ENCODE peak calls at places on chromosomes 4 and X, in seven cellular contexts. S is nephron progenitor cell; P is HFFc6; J is CD8-positive, alpha-beta T cell; Y is thoracic aorta; A is pancreas; T is WTC11. X is an unnamed sample.
A peak's percentile ranks its signal among the peaks of the same experiment; 100 is the strongest.

GRCh38 chr4:37389967-37390580 is 145.5 kb downstream of the NWD2 start:
- DNase-seq in S (peak; percentile 34), P (peak; percentile 61), J (no peak), Y (no peak), A (peak; percentile 32), T (peak; percentile 16), X (peak; percentile 65)

GRCh38 chrX:141341341-141341740 is 99.0 kb upstream of the SPANXC start:
- DNase-seq in S (no peak), P (peak; percentile 65), J (no peak), Y (no peak), A (no peak), T (no peak), X (peak; percentile 73)

GRCh38 chr4:76339364-76339763 is 32.8 kb downstream of the STBD1 start:
- DNase-seq in S (no peak), P (peak; percentile 9), J (no peak), Y (no peak), A (no peak), T (no peak), X (no peak)

GRCh38 chrX:3280706-3281105 is 65.7 kb downstream of the MXRA5 start:
- DNase-seq in S (no peak), P (no peak), J (no peak), Y (no peak), A (no peak), T (no peak), X (no peak)

GRCh38 chr4:48403358-48403757 is 62.0 kb downstream of the SLAIN2 start:
- DNase-seq in S (no peak), P (no peak), J (no peak), Y (no peak), A (no peak), T (no peak), X (no peak)

GRCh38 chrX:74422576-74423288 is 1.4 kb downstream of the SLC16A2 start:
- DNase-seq in S (peak; percentile 67), P (peak; percentile 59), J (no peak), Y (peak; percentile 3), A (peak; percentile 52), T (peak; percentile 70), X (peak; percentile 66)

GRCh38 chr4:7499661-7500060 is 64.9 kb upstream of the PSAPL1 start:
- DNase-seq in S (no peak), P (no peak), J (no peak), Y (no peak), A (no peak), T (no peak), X (no peak)

GRCh38 chr4:185534850-185535761 is at the start of gene PDLIM3:
- DNase-seq in S (peak; percentile 78), P (no peak), J (no peak), Y (peak; percentile 19), A (peak; percentile 67), T (peak; percentile 68), X (peak; percentile 34)

GRCh38 chr4:7217453-7218310 is 25.3 kb downstream of the SORCS2 start:
- DNase-seq in S (no peak), P (no peak), J (no peak), Y (no peak), A (no peak), T (no peak), X (no peak)

GRCh38 chrX:49163555-49164419 is 1.2 kb downstream of the MAGIX start:
- DNase-seq in S (peak; percentile 79), P (peak; percentile 66), J (no peak), Y (peak; percentile 50), A (peak; percentile 87), T (peak; percentile 90), X (peak; percentile 76)
- TF ChIP-seq CTCF in S (peak; percentile 51), P (peak; percentile 87), J (peak; percentile 57), Y (peak; percentile 68), A (peak; percentile 65), T (peak; percentile 70), X (peak; percentile 46)

GRCh38 chr4:5824227-5824626 is 68.7 kb downstream of the CRMP1 start:
- DNase-seq in S (no peak), P (no peak), J (no peak), Y (no peak), A (no peak), T (no peak), X (no peak)

GRCh38 chr4:5822617-5823016 is 70.3 kb downstream of the CRMP1 start:
- DNase-seq in S (no peak), P (no peak), J (no peak), Y (no peak), A (no peak), T (no peak), X (no peak)

GRCh38 chr4:5824635-5825034 is 68.3 kb downstream of the CRMP1 start:
- DNase-seq in S (no peak), P (peak; percentile 13), J (no peak), Y (no peak), A (no peak), T (peak; percentile 37), X (peak; percentile 39)

GRCh38 chr4:5823542-5824211 is 69.2 kb downstream of the CRMP1 start:
- DNase-seq in S (no peak), P (no peak), J (no peak), Y (no peak), A (no peak), T (no peak), X (no peak)

DNA sequence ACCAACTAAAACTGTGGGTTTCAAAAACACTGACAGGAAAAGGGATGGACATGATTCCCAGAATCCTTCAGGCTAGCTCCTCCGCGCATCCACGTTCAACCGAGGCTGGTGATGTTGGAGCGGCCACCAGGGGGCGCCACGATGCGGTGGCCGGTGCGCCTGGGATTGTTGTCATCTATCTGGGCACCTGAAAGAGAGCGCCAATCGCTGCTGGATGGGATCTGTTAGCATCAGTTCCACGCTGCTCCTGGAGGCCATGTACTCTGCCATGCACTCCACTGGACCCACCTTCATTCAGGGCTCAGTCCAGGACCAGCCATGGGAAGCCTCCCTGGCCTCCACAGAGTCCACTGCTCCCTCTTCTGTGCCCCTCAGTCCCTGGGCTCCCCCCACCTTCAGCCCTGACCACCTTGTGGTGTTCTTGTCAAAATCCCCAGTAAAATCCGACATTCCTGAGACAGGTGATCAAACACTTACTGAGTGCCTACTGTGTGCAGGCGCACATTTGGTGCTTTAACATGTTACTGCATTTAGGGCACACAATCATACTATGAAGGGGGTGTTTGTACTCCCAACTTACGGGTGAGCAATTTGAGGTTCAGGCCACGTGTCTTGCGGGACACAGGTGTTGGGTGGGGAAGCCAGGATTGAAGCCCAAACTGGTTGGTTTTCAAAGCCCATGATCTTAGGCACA is 71.1 kb downstream of the CRMP1 start:
- DNase-seq in S (peak; percentile 42), P (no peak), J (no peak), Y (no peak), A (no peak), T (peak; percentile 71), X (no peak)
- TF ChIP-seq CTCF in S (peak; percentile 61), P (peak; percentile 87), J (no peak), Y (peak; percentile 60), A (peak; percentile 31), T (peak; percentile 93), X (peak; percentile 74)

DNA sequence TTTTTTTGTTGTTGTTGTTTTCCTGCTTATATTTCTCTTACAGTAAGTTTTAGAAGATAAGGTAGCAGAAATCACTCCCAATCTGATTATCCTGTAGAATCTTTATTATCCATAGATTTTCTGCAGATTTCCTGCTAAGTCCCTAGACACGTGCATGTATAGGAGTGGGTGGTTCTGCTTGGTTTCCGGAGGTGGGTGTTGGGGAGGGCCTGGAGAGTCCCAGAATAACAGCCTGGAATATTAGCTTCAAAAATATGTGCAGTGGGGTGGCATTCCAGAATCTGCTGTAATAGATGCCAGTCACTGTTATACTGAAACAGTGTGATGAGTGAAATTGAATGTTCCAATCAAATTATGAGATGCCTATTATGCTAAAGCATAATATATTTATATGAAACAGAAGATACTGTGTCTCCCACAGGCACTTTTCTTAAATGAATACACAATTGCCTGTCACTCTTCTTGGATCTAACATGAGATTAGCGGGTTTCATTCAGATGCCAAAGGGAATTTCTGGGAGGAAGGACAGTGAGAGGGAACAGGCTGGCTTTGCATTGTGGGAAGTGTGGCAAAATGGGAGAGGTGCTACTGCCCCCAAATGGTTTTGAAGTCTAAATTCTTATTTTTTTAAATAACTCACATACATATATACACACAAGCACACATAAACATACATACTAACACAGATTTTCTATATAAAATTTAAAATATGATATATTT is 37.6 kb downstream of the C4orf50 start:
- DNase-seq in S (no peak), P (no peak), J (no peak), Y (no peak), A (no peak), T (no peak), X (no peak)
- TF ChIP-seq CTCF in S (no peak), P (no peak), J (no peak), Y (no peak), A (no peak), T (no peak), X (no peak)

GRCh38 chr4:174071591-174071990 is 211.9 kb downstream of the FBXO8 start:
- DNase-seq in S (no peak), P (no peak), J (no peak), Y (no peak), A (no peak), T (no peak), X (no peak)
- TF ChIP-seq CTCF in S (no peak), P (no peak), J (no peak), Y (no peak), A (no peak), T (no peak), X (no peak)

GRCh38 chr4:184145596-184145995 is 72.1 kb downstream of the ENPP6 start:
- DNase-seq in S (no peak), P (no peak), J (no peak), Y (no peak), A (no peak), T (no peak), X (no peak)

GRCh38 chr4:184142121-184143000 is 75.3 kb downstream of the ENPP6 start:
- DNase-seq in S (no peak), P (no peak), J (no peak), Y (no peak), A (no peak), T (no peak), X (no peak)

GRCh38 chr4:184146951-184147350 is 70.7 kb downstream of the ENPP6 start:
- DNase-seq in S (no peak), P (no peak), J (no peak), Y (no peak), A (no peak), T (no peak), X (no peak)

GRCh38 chr4:184147858-184148799 is 69.5 kb downstream of the ENPP6 start:
- DNase-seq in S (no peak), P (no peak), J (no peak), Y (no peak), A (no peak), T (no peak), X (no peak)

DNA sequence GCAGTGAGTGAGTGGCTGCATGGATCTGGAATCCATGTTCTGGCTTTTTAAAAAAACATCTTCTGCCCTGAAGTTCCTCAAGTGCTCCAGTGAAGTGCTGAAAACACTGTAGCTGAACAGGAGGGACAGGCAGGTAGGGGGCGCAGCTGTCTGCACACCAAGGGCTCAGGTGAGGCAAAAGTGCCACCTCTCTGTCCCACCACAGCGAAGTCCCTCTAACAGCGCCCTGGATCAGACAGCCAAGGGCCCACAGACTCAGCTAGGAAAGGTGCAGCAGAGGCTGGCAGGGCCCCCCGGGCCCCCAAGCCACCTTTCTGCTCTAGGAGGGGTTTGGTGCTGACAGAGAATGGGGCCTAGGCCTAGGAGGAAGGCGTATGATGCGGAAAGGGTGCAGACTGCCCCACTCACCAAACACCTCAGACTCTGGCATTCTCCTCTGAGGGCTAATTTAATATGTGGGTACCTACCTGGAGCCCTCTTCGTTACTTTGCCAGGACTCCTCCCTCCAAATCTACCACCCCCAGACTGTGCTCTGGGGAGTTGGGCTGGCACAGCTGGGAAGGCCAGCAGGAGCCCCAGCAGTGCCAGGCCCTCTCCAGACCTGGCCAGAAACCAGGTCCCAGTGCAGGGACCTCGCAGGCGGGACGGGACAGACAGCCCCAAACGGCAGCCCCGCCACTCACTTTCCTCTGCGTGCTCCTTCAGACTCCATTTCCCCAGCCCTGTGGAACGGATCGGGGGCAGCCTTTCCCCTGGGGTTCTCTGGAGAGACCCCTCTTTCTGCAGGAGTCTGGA is 73.7 kb downstream of the ENPP6 start:
- DNase-seq in S (no peak), P (no peak), J (no peak), Y (no peak), A (no peak), T (peak; percentile 68), X (no peak)
- TF ChIP-seq CTCF in S (no peak), P (no peak), J (no peak), Y (no peak), A (no peak), T (peak; percentile 42), X (no peak)

X was measured in astrocyte of the spinal cord.